ENCODE peak calls at places on chromosomes 2 and 18, in ten cellular contexts. Y is Calu3, P is mammary epithelial cell, D is upper lobe of left lung, G is colonic mucosa, V is H9, K is fibroblast of mammary gland, U is left ventricle myocardium inferior, C is tibial artery, W is PC-9. Q is an unnamed sample.

GRCh38 chr2:200993097-200993496 is 29.6 kb upstream of the ORC2 start:
- DNase-seq in Y (no peak), P (no peak), D (no peak), G (no peak), V (no peak), K (peak; percentile 28), U (no peak), C (no peak), W (no peak), Q (no peak)

GRCh38 chr2:30641765-30642341 is 165.4 kb downstream of the CAPN13 start:
- DNase-seq in Y (no peak), P (no peak), D (no peak), G (no peak), V (no peak), K (no peak), U (no peak), C (no peak), W (no peak), Q (no peak)

GRCh38 chr2:163210430-163210918 is 371.9 kb upstream of the KCNH7 start:
- DNase-seq in Y (no peak), P (peak; percentile 74), D (no peak), G (no peak), V (no peak), K (peak; percentile 80), U (no peak), C (no peak), W (peak; percentile 51), Q (no peak)

GRCh38 chr2:158998486-158999248 is 30.2 kb downstream of the TANC1 start:
- DNase-seq in Y (no peak), P (peak; percentile 34), D (no peak), G (no peak), V (no peak), K (peak; percentile 75), U (no peak), C (no peak), W (no peak), Q (no peak)

GRCh38 chr2:237184192-237184922 is 98.7 kb downstream of the COPS8 start:
- DNase-seq in Y (no peak), P (peak; percentile 26), D (no peak), G (no peak), V (no peak), K (peak; percentile 97), U (no peak), C (no peak), W (peak; percentile 65), Q (no peak)

GRCh38 chr2:147149589-147150245 is 695.1 kb upstream of the ACVR2A start:
- DNase-seq in Y (no peak), P (no peak), D (no peak), G (no peak), V (no peak), K (peak; percentile 83), U (no peak), C (no peak), W (no peak), Q (no peak)

GRCh38 chr18:34976899-34977786 is 64.1 kb upstream of the MAPRE2 start:
- DNase-seq in Y (peak; percentile 90), P (no peak), D (peak; percentile 85), G (peak; percentile 95), V (peak; percentile 87), K (peak; percentile 20), U (peak; percentile 81), C (peak; percentile 89), W (peak; percentile 37), Q (peak; percentile 79)

GRCh38 chr18:13217466-13217961 is 1.0 kb upstream of the LDLRAD4 start:
- DNase-seq in Y (peak; percentile 43), P (peak; percentile 11), D (peak; percentile 36), G (peak; percentile 62), V (peak; percentile 49), K (peak; percentile 7), U (peak; percentile 78), C (peak; percentile 88), W (no peak), Q (no peak)

GRCh38 chr2:231088779-231089178 is 32.1 kb downstream of the PSMD1 start:
- DNase-seq in Y (no peak), P (no peak), D (no peak), G (no peak), V (no peak), K (no peak), U (no peak), C (no peak), W (no peak), Q (no peak)

GRCh38 chr2:73285162-73285739 is 973 bp upstream of the FBXO41 start:
- DNase-seq in Y (peak; percentile 6), P (no peak), D (peak; percentile 37), G (no peak), V (no peak), K (no peak), U (no peak), C (no peak), W (peak; percentile 47), Q (no peak)

GRCh38 chr2:198657520-198658121 is 800.1 kb downstream of the SATB2 start:
- DNase-seq in Y (peak; percentile 50), P (peak; percentile 8), D (no peak), G (peak; percentile 56), V (no peak), K (peak; percentile 17), U (no peak), C (no peak), W (no peak), Q (no peak)

GRCh38 chr2:36357506-36358316 is 2.1 kb downstream of the CRIM1 start:
- DNase-seq in Y (peak; percentile 54), P (peak; percentile 84), D (peak; percentile 33), G (peak; percentile 65), V (peak; percentile 58), K (peak; percentile 80), U (peak; percentile 32), C (peak; percentile 77), W (peak; percentile 78), Q (no peak)

DNA sequence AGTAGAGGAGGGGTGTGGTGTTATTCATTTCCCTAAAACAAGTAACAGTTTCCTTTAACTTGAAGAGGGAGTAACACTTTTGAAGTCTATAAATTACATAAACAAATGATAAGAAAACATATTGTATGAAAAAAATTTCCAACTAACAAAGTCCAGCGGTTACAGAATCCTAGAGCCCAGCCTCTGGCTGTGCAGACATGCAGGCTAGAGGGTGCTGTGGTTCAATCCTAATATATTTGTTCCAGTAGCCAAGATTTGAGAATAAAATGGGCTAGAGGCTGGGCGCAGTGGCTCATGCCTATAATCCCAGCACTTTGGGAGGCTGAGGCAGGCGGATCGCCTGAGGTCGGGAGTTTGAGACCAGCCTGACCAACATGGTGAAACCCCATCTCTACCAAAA is 56.9 kb downstream of the WDR75 start:
- DNase-seq in Y (no peak), P (no peak), D (no peak), G (no peak), V (no peak), K (no peak), U (no peak), C (no peak), W (no peak), Q (no peak)
- TF ChIP-seq CTCF in Y (no peak), P (no peak), D (no peak), G (no peak), V (no peak), K (no peak), U (peak; percentile 46), C (no peak), W (no peak), Q (no peak)

GRCh38 chr2:63841254-63842022 is at the start of gene UGP2:
- DNase-seq in Y (peak; percentile 89), P (peak; percentile 94), D (peak; percentile 98), G (peak; percentile 95), V (peak; percentile 95), K (peak; percentile 95), U (peak; percentile 93), C (peak; percentile 98), W (peak; percentile 92), Q (peak; percentile 89)
- TF ChIP-seq CTCF in Y (no peak), P (peak; percentile 35), D (no peak), G (no peak), V (peak; percentile 36), K (peak; percentile 19), U (no peak), C (no peak), W (peak; percentile 37), Q (no peak)

DNA sequence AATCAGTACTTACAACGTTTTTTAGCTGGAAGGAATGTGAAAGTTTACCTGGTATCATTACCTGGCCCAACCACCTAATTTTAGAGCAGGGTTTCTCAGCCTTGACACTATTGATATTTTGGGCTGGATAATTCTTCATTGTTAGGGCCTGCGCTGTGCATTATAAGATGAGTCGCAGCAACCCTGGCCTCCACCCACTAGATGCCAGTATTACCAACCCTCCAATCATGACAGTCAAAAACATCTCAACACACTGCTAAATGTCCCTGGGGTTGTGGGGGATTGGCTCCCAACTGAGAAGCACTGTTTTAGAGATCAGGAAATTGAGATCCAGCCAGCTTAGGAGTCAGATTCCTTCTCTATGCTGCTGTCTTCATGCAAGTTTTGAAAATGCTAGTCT is 265.3 kb upstream of the TCF4 start:
- DNase-seq in Y (no peak), P (no peak), D (no peak), G (no peak), V (no peak), K (no peak), U (no peak), C (no peak), W (no peak), Q (no peak)
- TF ChIP-seq CTCF in Y (no peak), P (no peak), D (no peak), G (no peak), V (no peak), K (no peak), U (no peak), C (no peak), W (no peak), Q (no peak)

DNA sequence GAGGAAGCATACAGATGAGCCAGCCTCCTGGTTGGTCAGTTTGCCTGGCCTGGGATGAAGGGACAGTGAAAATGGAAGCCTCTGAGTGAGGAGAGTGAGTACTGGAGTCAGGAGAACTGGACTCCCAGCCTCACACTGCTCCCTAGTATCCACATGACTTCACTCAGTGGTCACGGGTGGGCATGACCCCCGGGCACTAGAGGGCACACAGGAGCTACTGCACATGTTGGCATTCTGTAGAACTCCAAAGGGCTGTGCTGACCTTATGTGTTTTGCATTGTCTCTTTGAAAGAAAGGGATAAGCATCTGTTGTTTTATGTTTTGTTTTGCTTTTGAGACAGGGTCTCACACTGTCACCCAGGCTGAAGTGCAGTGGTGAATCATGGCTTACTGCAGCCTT is 23.7 kb downstream of the NCAPH start:
- DNase-seq in Y (peak; percentile 50), P (no peak), D (peak; percentile 29), G (no peak), V (no peak), K (no peak), U (peak; percentile 41), C (no peak), W (no peak), Q (no peak)
- TF ChIP-seq CTCF in Y (peak; percentile 24), P (peak; percentile 15), D (peak; percentile 35), G (no peak), V (peak; percentile 37), K (no peak), U (peak; percentile 41), C (no peak), W (peak; percentile 61), Q (peak; percentile 31)

GRCh38 chr2:46776687-46777327 is 138.8 kb downstream of the MCFD2 start:
- DNase-seq in Y (peak; percentile 71), P (peak; percentile 46), D (peak; percentile 57), G (peak; percentile 74), V (peak; percentile 45), K (peak; percentile 79), U (peak; percentile 36), C (no peak), W (peak; percentile 51), Q (no peak)
- TF ChIP-seq CTCF in Y (peak; percentile 71), P (peak; percentile 61), D (peak; percentile 44), G (peak; percentile 62), V (peak; percentile 90), K (peak; percentile 85), U (peak; percentile 74), C (peak; percentile 50), W (peak; percentile 85), Q (peak; percentile 78)

Q was measured in type B pancreatic cell.